ENCODE peak calls at places on chromosomes 16 and 17, in ten cellular contexts. G is stimulated activated CD4-positive, alpha-beta T cell treated with anti-CD3 and anti-CD28 coated beads, Interleukin-4, amount 100 ng/mL, for 48 hours; I is fibroblast of the conjunctiva; Q is heart right ventricle; A is HL-60; O is NB4; J is LoVo; W is breast epithelium; P is WERI-Rb-1; X is NCI-H1092 treated with DMSO at 0.1 percent for 48 hours. M is an unnamed sample.

GRCh38 chr17:7296189-7296861 is 1.9 kb upstream of the YBX2 start:
- DNase-seq in G (peak), I (peak), Q (peak), A (no peak), O (peak), J (peak), W (peak), P (peak), X (peak), M (peak)

GRCh38 chr16:49838361-49838638 is 17.6 kb downstream of the ZNF423 start:
- DNase-seq in G (no peak), I (no peak), Q (peak), A (no peak), O (no peak), J (no peak), W (no peak), P (no peak), X (no peak), M (no peak)

GRCh38 chr17:73770115-73770848 is 126.0 kb upstream of the SDK2 start:
- DNase-seq in G (no peak), I (peak), Q (peak), A (no peak), O (no peak), J (peak), W (peak), P (peak), X (peak), M (peak)

GRCh38 chr17:40018211-40019121 is 3.2 kb downstream of the CSF3 start:
- DNase-seq in G (no peak), I (peak), Q (peak), A (no peak), O (no peak), J (no peak), W (no peak), P (peak), X (peak), M (no peak)

GRCh38 chr16:10971560-10971961 is 27.2 kb downstream of the CLEC16A start:
- DNase-seq in G (no peak), I (peak), Q (no peak), A (no peak), O (peak), J (peak), W (peak), P (no peak), X (peak), M (peak)

GRCh38 chr16:5069854-5070253 is 1.8 kb upstream of the ALG1 start:
- DNase-seq in G (no peak), I (no peak), Q (no peak), A (no peak), O (no peak), J (no peak), W (no peak), P (peak), X (no peak), M (no peak)

GRCh38 chr17:50182783-50183438 is 17.1 kb downstream of the SGCA start:
- DNase-seq in G (no peak), I (no peak), Q (no peak), A (no peak), O (no peak), J (no peak), W (no peak), P (no peak), X (no peak), M (no peak)

GRCh38 chr17:45221081-45221996 is at the start of gene FMNL1:
- DNase-seq in G (peak), I (no peak), Q (peak), A (no peak), O (peak), J (no peak), W (no peak), P (peak), X (peak), M (no peak)

GRCh38 chr17:66461343-66461995 is 159.1 kb downstream of the PRKCA start:
- DNase-seq in G (no peak), I (no peak), Q (no peak), A (no peak), O (no peak), J (no peak), W (no peak), P (no peak), X (no peak), M (no peak)

GRCh38 chr17:64685705-64686104 is 23.6 kb upstream of the SMURF2 start:
- DNase-seq in G (no peak), I (no peak), Q (no peak), A (no peak), O (no peak), J (no peak), W (no peak), P (no peak), X (no peak), M (no peak)

GRCh38 chr17:41505836-41506767 is 690 bp upstream of the KRT13 start:
- DNase-seq in G (no peak), I (no peak), Q (no peak), A (no peak), O (peak), J (no peak), W (no peak), P (no peak), X (no peak), M (peak)

GRCh38 chr16:70466812-70467090 is 12.4 kb downstream of the FCSK start:
- DNase-seq in G (no peak), I (no peak), Q (no peak), A (no peak), O (no peak), J (no peak), W (no peak), P (no peak), X (no peak), M (no peak)

GRCh38 chr17:64466019-64466735 is 17.3 kb downstream of the MILR1 start:
- DNase-seq in G (no peak), I (no peak), Q (no peak), A (no peak), O (no peak), J (no peak), W (no peak), P (no peak), X (no peak), M (no peak)

GRCh38 chr17:78903101-78903779 is at the start of gene CEP295NL:
- DNase-seq in G (no peak), I (no peak), Q (no peak), A (no peak), O (no peak), J (no peak), W (no peak), P (peak), X (peak), M (no peak)

GRCh38 chr17:7204335-7204734 is 15.3 kb downstream of the DLG4 start:
- DNase-seq in G (no peak), I (no peak), Q (no peak), A (no peak), O (no peak), J (no peak), W (no peak), P (peak), X (peak), M (no peak)

GRCh38 chr16:670485-671352 is 2.8 kb downstream of the RHOT2 start:
- DNase-seq in G (no peak), I (no peak), Q (no peak), A (no peak), O (no peak), J (no peak), W (no peak), P (no peak), X (no peak), M (no peak)

GRCh38 chr16:29662729-29663019 is 373 bp upstream of the SPN start:
- DNase-seq in G (peak), I (no peak), Q (no peak), A (peak), O (peak), J (no peak), W (no peak), P (no peak), X (no peak), M (peak)

GRCh38 chr17:82520041-82520910 is 744 bp downstream of the FOXK2 start:
- DNase-seq in G (peak), I (no peak), Q (peak), A (no peak), O (peak), J (no peak), W (no peak), P (peak), X (no peak), M (peak)

GRCh38 chr16:35711958-35712357 is 2252.5 kb downstream of the TP53TG3F start:
- DNase-seq in G (no peak), I (no peak), Q (no peak), A (no peak), O (no peak), J (no peak), W (no peak), P (no peak), X (no peak), M (no peak)

GRCh38 chr16:57898961-57899360 is 72.0 kb downstream of the CNGB1 start:
- DNase-seq in G (no peak), I (no peak), Q (no peak), A (no peak), O (no peak), J (no peak), W (no peak), P (peak), X (no peak), M (no peak)

GRCh38 chr16:68645494-68646388 is 631 bp downstream of the CDH3 start:
- DNase-seq in G (no peak), I (no peak), Q (no peak), A (no peak), O (no peak), J (peak), W (peak), P (no peak), X (no peak), M (no peak)

GRCh38 chr17:61457226-61457983 is 5.2 kb downstream of the TBX4 start:
- DNase-seq in G (no peak), I (no peak), Q (no peak), A (no peak), O (no peak), J (no peak), W (peak), P (no peak), X (no peak), M (no peak)

GRCh38 chr17:68006797-68007196 is 10.5 kb upstream of the C17orf58 start:
- DNase-seq in G (no peak), I (no peak), Q (peak), A (no peak), O (no peak), J (no peak), W (no peak), P (no peak), X (no peak), M (no peak)

GRCh38 chr17:1087381-1088241 is 90.7 kb downstream of the TIMM22 start:
- DNase-seq in G (no peak), I (no peak), Q (peak), A (no peak), O (no peak), J (no peak), W (peak), P (no peak), X (peak), M (peak)

GRCh38 chr16:20359997-20360396 is 7.5 kb upstream of the UMOD start:
- DNase-seq in G (no peak), I (no peak), Q (no peak), A (no peak), O (peak), J (no peak), W (no peak), P (no peak), X (no peak), M (peak)

GRCh38 chr17:77315551-77316190 is 174.9 kb downstream of the SEC14L1 start:
- DNase-seq in G (no peak), I (no peak), Q (no peak), A (no peak), O (no peak), J (no peak), W (no peak), P (no peak), X (no peak), M (no peak)

M was measured in OCI-M1.